ENCODE peak calls at places on chromosome 15, in four cellular contexts. J is HepG2, Q is A549, B is K562. D is an unnamed sample.

GRCh38 chr15:63487076-63487757 is 17.2 kb upstream of the USP3 start:
- DNase-seq in J (peak; percentile 66), Q (peak; percentile 90), B (peak; percentile 87), D (peak; percentile 99)

GRCh38 chr15:60784855-60785254 is 305.9 kb upstream of the ICE2 start:
- DNase-seq in J (no peak), Q (no peak), B (no peak), D (no peak)

GRCh38 chr15:88622605-88622975 is 1.4 kb downstream of the AEN start:
- DNase-seq in J (no peak), Q (no peak), B (no peak), D (no peak)

GRCh38 chr15:77599899-77600298 is 32.8 kb downstream of the LINGO1 start:
- DNase-seq in J (peak; percentile 20), Q (peak; percentile 56), B (peak; percentile 97), D (no peak)

GRCh38 chr15:45458746-45459403 is 63.7 kb downstream of the SLC30A4 start:
- DNase-seq in J (peak; percentile 39), Q (peak; percentile 27), B (peak; percentile 69), D (peak; percentile 91)

GRCh38 chr15:91530951-91531582 is 322.4 kb upstream of the SLCO3A1 start:
- DNase-seq in J (no peak), Q (no peak), B (no peak), D (no peak)

GRCh38 chr15:65077981-65078352 is 1.4 kb downstream of the KBTBD13 start:
- DNase-seq in J (no peak), Q (peak; percentile 92), B (no peak), D (peak; percentile 84)

GRCh38 chr15:85274315-85275050 is 105.9 kb upstream of the AKAP13 start:
- DNase-seq in J (no peak), Q (no peak), B (no peak), D (no peak)

GRCh38 chr15:89958107-89958805 is 42.9 kb upstream of the ZNF710 start:
- DNase-seq in J (peak; percentile 24), Q (no peak), B (no peak), D (no peak)

GRCh38 chr15:61084944-61085367 is 144.1 kb downstream of the RORA start:
- DNase-seq in J (no peak), Q (no peak), B (no peak), D (no peak)

GRCh38 chr15:76235186-76235826 is 76.0 kb downstream of the ETFA start:
- DNase-seq in J (peak; percentile 42), Q (peak; percentile 66), B (peak; percentile 14), D (no peak)

GRCh38 chr15:56215769-56216168 is 27.9 kb downstream of the RFX7 start:
- DNase-seq in J (no peak), Q (peak; percentile 17), B (no peak), D (no peak)

GRCh38 chr15:98599911-98600685 is 48.2 kb upstream of the IGF1R start:
- DNase-seq in J (no peak), Q (no peak), B (no peak), D (peak; percentile 52)

GRCh38 chr15:47124430-47125102 is 592.7 kb upstream of the SEMA6D start:
- DNase-seq in J (peak; percentile 5), Q (no peak), B (no peak), D (no peak)

GRCh38 chr15:65201918-65202317 is 9.4 kb downstream of the CILP start:
- DNase-seq in J (no peak), Q (no peak), B (no peak), D (no peak)

GRCh38 chr15:44082558-44083151 is 112.4 kb downstream of the FRMD5 start:
- DNase-seq in J (no peak), Q (no peak), B (no peak), D (no peak)

GRCh38 chr15:66765478-66766281 is 63.6 kb downstream of the SMAD6 start:
- DNase-seq in J (peak; percentile 93), Q (peak; percentile 97), B (peak; percentile 41), D (no peak)

GRCh38 chr15:72319360-72319984 is 485 bp downstream of the CELF6 start:
- DNase-seq in J (no peak), Q (peak; percentile 62), B (no peak), D (peak; percentile 90)

GRCh38 chr15:39580630-39581500 is at the start of gene THBS1:
- DNase-seq in J (peak; percentile 81), Q (peak; percentile 84), B (peak; percentile 60), D (peak; percentile 88)
- TF ChIP-seq RNF2 in J (peak; percentile 6), Q (peak; percentile 71), B (no peak), D (no peak)

DNA sequence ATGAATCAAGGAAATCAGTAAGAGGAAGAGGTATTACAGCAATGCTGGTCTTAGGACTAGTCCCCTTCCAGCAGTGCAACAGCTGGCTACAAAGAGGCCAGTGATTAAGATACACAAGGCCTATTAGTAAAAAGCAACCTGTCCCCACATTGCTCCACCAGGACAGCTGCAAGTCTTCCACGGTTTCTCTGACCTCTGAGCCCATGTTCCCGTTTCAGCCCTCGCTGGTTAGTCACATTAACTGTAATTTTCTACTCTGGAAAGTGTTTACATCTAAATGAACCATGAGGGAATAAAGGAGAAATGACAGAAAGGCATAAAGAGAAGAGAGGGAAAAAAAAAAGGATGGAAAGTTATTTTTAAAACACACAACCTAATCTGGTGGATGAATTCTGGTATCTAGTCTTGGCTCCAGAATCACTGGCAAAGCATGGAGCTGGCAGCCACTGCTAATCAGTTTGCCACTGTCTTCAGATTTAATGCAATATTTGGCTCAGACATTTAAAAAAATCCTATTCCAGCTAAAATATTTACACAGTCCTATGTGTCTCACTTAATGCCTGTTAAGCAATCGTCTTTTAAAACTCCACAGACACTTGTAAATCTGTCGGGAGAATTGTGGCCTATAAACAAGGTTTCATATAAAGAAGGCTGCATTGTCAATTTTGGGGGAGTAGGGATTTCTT is 154.9 kb downstream of the GREM1 start:
- DNase-seq in J (no peak), Q (no peak), B (no peak), D (no peak)
- TF ChIP-seq RNF2 in J (no peak), Q (no peak), B (no peak), D (no peak)

DNA sequence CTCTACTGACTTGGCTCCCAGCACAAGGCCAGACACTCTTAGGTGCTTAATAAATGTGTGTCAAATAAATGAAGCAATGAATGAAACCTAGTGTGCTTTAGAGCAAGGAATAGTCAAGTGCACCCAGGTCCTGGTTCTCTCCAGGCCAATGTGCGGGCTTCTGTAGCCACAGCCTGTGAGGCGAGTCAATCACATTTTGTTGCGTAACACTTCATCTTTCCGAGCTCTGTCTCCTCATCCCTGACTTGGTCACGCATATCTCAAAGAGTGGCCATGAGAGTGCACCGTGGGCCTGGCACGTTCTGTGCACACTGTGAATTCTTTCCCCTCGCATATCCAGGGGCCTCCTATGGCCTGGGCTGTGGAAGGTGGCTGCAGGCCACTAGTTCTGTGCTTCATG is 11.4 kb upstream of the SH3GL3 start:
- DNase-seq in J (no peak), Q (no peak), B (no peak), D (no peak)
- TF ChIP-seq RNF2 in J (no peak), Q (no peak), B (no peak), D (no peak)

GRCh38 chr15:68418611-68419161 is 13.3 kb downstream of the ITGA11 start:
- DNase-seq in J (no peak), Q (peak; percentile 52), B (no peak), D (no peak)
- TF ChIP-seq RNF2 in J (no peak), Q (no peak), B (no peak), D (no peak)

D was measured in H1.